ENCODE peak calls at places on chromosomes 11 and 22, in seven cellular contexts. I, H, O, G, F, L and Z are unnamed samples.

GRCh38 chr11:3853935-3854659 is 1.4 kb upstream of the STIM1 start:
- DNase-seq in I (no peak), H (peak), O (peak), G (peak), F (no peak), L (no peak), Z (no peak)

GRCh38 chr22:47053865-47054185 is 291.4 kb downstream of the TBC1D22A start:
- DNase-seq in I (peak), H (no peak), O (no peak), G (no peak), F (no peak), L (no peak), Z (no peak)

GRCh38 chr11:113730887-113731726 is 25.0 kb upstream of the TMPRSS5 start:
- DNase-seq in I (peak), H (no peak), O (no peak), G (no peak), F (no peak), L (peak), Z (peak)

GRCh38 chr22:47407626-47408025 is 645.2 kb downstream of the TBC1D22A start:
- DNase-seq in I (no peak), H (no peak), O (no peak), G (no peak), F (no peak), L (no peak), Z (no peak)

GRCh38 chr22:27724706-27725105 is 76.8 kb downstream of the MN1 start:
- DNase-seq in I (no peak), H (no peak), O (no peak), G (no peak), F (no peak), L (no peak), Z (no peak)

GRCh38 chr11:57644748-57645715 is 4.7 kb downstream of the YPEL4 start:
- DNase-seq in I (peak), H (peak), O (peak), G (peak), F (peak), L (peak), Z (peak)

GRCh38 chr11:8082391-8083087 is 1.5 kb downstream of the TUB start:
- DNase-seq in I (no peak), H (no peak), O (no peak), G (no peak), F (no peak), L (no peak), Z (no peak)

GRCh38 chr11:35418847-35419712 is at the start of gene SLC1A2:
- DNase-seq in I (peak), H (no peak), O (no peak), G (no peak), F (no peak), L (peak), Z (no peak)

GRCh38 chr11:36421546-36422155 is 88.4 kb downstream of the TRAF6 start:
- DNase-seq in I (peak), H (no peak), O (no peak), G (no peak), F (no peak), L (no peak), Z (no peak)

GRCh38 chr11:68667511-68668253 is 16.7 kb upstream of the GAL start:
- DNase-seq in I (no peak), H (peak), O (no peak), G (no peak), F (no peak), L (no peak), Z (no peak)

GRCh38 chr11:92552942-92553341 is 328.3 kb downstream of the FAT3 start:
- DNase-seq in I (no peak), H (no peak), O (no peak), G (no peak), F (no peak), L (no peak), Z (no peak)

GRCh38 chr11:32451808-32452207 is 16.5 kb upstream of the WT1 start:
- DNase-seq in I (no peak), H (no peak), O (no peak), G (no peak), F (no peak), L (no peak), Z (no peak)

GRCh38 chr11:95884364-95884763 is 39.5 kb downstream of the MTMR2 start:
- DNase-seq in I (peak), H (no peak), O (no peak), G (no peak), F (no peak), L (no peak), Z (no peak)

GRCh38 chr11:27465629-27466028 is 7.0 kb downstream of the LGR4 start:
- DNase-seq in I (no peak), H (no peak), O (no peak), G (no peak), F (no peak), L (no peak), Z (no peak)

GRCh38 chr11:28400236-28401100 is 292.3 kb downstream of the METTL15 start:
- DNase-seq in I (peak), H (no peak), O (no peak), G (no peak), F (no peak), L (no peak), Z (peak)

GRCh38 chr22:20424937-20425587 is 12.6 kb downstream of the SCARF2 start:
- DNase-seq in I (peak), H (no peak), O (no peak), G (no peak), F (no peak), L (no peak), Z (no peak)

GRCh38 chr11:128343134-128343514 is 244.2 kb downstream of the ETS1 start:
- DNase-seq in I (no peak), H (no peak), O (no peak), G (no peak), F (no peak), L (no peak), Z (no peak)

GRCh38 chr11:16184588-16184987 is 171.8 kb downstream of the SOX6 start:
- DNase-seq in I (peak), H (no peak), O (no peak), G (no peak), F (no peak), L (peak), Z (peak)

GRCh38 chr11:67024410-67024809 is 1.5 kb downstream of the SYT12 start:
- DNase-seq in I (no peak), H (no peak), O (no peak), G (no peak), F (no peak), L (no peak), Z (no peak)

GRCh38 chr11:85787809-85788805 is 22.8 kb downstream of the SYTL2 start:
- DNase-seq in I (no peak), H (no peak), O (no peak), G (no peak), F (no peak), L (peak), Z (peak)

GRCh38 chr11:12376259-12376971 is 956 bp upstream of the PARVA start:
- DNase-seq in I (peak), H (peak), O (peak), G (no peak), F (no peak), L (no peak), Z (no peak)

GRCh38 chr11:119860561-119861094 is 131.6 kb upstream of the NECTIN1 start:
- DNase-seq in I (no peak), H (no peak), O (no peak), G (no peak), F (no peak), L (no peak), Z (no peak)

GRCh38 chr11:74806267-74806666 is 57.6 kb downstream of the RNF169 start:
- DNase-seq in I (no peak), H (no peak), O (no peak), G (no peak), F (no peak), L (no peak), Z (no peak)

GRCh38 chr11:116207781-116208180 is 565.0 kb downstream of the BUD13 start:
- DNase-seq in I (no peak), H (no peak), O (no peak), G (no peak), F (no peak), L (no peak), Z (no peak)

GRCh38 chr22:49320714-49321476 is 506.8 kb downstream of the BRD1 start:
- DNase-seq in I (no peak), H (no peak), O (no peak), G (no peak), F (no peak), L (no peak), Z (no peak)

GRCh38 chr11:94577841-94578240 is 10.7 kb downstream of the PIWIL4 start:
- DNase-seq in I (no peak), H (no peak), O (no peak), G (no peak), F (no peak), L (no peak), Z (no peak)

GRCh38 chr11:10454902-10455631 is at the start of gene AMPD3:
- DNase-seq in I (peak), H (peak), O (no peak), G (no peak), F (no peak), L (no peak), Z (no peak)